ENCODE peak calls at places on chromosomes 7 and 10, in seven cellular contexts. Z is cardiac muscle cell, L is hepatocyte, P is stomach, D is body of pancreas, S is mesenchymal stem cell, W is small intestine. B is an unnamed sample. For H3K36me3 and H3K4me1, the result is how much of the 10 kb centered on the place peaks cover.

GRCh38 chr7:481219-481930 is 38.3 kb downstream of the PDGFA start:
- DNase-seq in Z (no peak), L (no peak), P (peak), D (peak), S (no peak), W (no peak), B (no peak)

GRCh38 chr7:107966701-107967100 is 36.3 kb downstream of the LAMB1 start:
- DNase-seq in Z (peak), L (peak), P (no peak), D (no peak), S (peak), W (no peak), B (no peak)

GRCh38 chr7:34675749-34676374 is 17.8 kb downstream of the NPSR1 start:
- DNase-seq in Z (peak), L (peak), P (no peak), D (peak), S (peak), W (no peak), B (no peak)

GRCh38 chr10:78432582-78432981 is 398.9 kb downstream of the RPS24 start:
- DNase-seq in Z (peak), L (no peak), P (no peak), D (peak), S (no peak), W (no peak), B (no peak)

GRCh38 chr10:32357056-32357735 is 10.2 kb upstream of the EPC1 start:
- DNase-seq in Z (no peak), L (no peak), P (no peak), D (no peak), S (no peak), W (no peak), B (no peak)

GRCh38 chr7:35039343-35039742 is 2.1 kb upstream of the DPY19L1 start:
- DNase-seq in Z (no peak), L (no peak), P (no peak), D (no peak), S (no peak), W (no peak), B (no peak)

GRCh38 chr7:2373646-2374045 is 19.0 kb downstream of the EIF3B start:
- DNase-seq in Z (no peak), L (no peak), P (no peak), D (no peak), S (no peak), W (no peak), B (no peak)

GRCh38 chr7:50621932-50622587 is 56.9 kb upstream of the DDC start:
- DNase-seq in Z (peak), L (no peak), P (no peak), D (no peak), S (peak), W (no peak), B (no peak)

GRCh38 chr7:46812047-46812672 is 769.8 kb downstream of the TNS3 start:
- DNase-seq in Z (peak), L (no peak), P (no peak), D (no peak), S (no peak), W (no peak), B (no peak)

GRCh38 chr7:103093429-103093828 is 18.5 kb downstream of the ARMC10 start:
- DNase-seq in Z (peak), L (no peak), P (no peak), D (no peak), S (no peak), W (no peak), B (no peak)

DNA sequence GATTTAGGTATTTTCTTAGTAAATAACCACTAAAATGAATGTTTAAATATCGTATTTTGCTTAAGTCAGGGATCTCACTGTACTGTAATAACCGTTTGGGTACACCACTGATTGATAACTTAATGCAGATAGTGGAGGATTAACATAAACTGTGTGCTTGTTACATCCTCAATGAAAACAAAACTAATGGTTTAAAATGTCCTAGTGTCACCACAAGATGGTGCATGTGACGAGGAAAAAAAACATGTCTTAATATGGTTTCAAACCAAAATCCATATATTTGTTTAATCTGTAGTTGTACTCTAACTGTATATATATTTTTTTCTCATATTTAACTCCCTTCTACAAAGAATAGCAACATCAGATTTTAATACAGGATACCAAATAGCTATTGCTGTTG is 19.2 kb downstream of the ARMC10 start:
- DNase-seq in Z (peak), L (no peak), P (no peak), D (no peak), S (no peak), W (peak), B (no peak)
- H3K27ac ChIP-seq in Z (peak), L (no peak), P (no peak), D (no peak), S (no peak), W (no peak), B (no peak)

GRCh38 chr7:71982847-71983246 is 429.3 kb downstream of the CALN1 start:
- DNase-seq in Z (no peak), L (no peak), P (no peak), D (no peak), S (no peak), W (no peak), B (no peak)
- H3K36me3 ChIP-seq in Z (under half), L (under half), P (under half), D (under half), S (under half), W (under half), B (under half)

GRCh38 chr7:139744768-139745250 is 33.0 kb downstream of the HIPK2 start:
- DNase-seq in Z (no peak), L (no peak), P (no peak), D (no peak), S (no peak), W (no peak), B (no peak)
- H3K4me1 ChIP-seq in Z (under half), L (under half), P (half or more), D (half or more), S (under half), W (under half), B (under half)

DNA sequence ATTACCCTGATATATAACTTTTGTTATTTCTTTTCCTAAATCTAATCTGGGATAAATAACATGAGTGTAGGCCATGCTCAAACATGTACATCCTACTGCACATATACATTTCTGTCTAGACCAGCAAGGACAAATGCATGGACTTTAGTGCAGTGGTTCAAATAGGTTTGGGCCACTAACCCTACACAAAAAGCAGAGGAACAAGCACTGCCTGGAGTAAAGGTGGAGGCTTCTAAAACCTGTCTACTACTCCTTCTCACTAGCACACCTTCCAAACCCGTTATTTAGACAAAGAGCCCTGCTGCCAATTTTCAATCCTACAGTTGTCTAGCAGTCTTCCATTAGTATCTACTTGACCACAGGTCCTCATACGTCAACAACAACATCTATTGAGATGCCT is 34.8 kb downstream of the SGCE start:
- DNase-seq in Z (no peak), L (no peak), P (no peak), D (no peak), S (no peak), W (no peak), B (no peak)
- H3K27ac ChIP-seq in Z (peak), L (peak), P (peak), D (peak), S (peak), W (no peak), B (no peak)

GRCh38 chr7:111556977-111557376 is 5.3 kb downstream of the IMMP2L start:
- DNase-seq in Z (no peak), L (no peak), P (no peak), D (no peak), S (no peak), W (no peak), B (no peak)

GRCh38 chr7:111558948-111559347 is 3.3 kb downstream of the IMMP2L start:
- DNase-seq in Z (no peak), L (no peak), P (no peak), D (no peak), S (no peak), W (no peak), B (no peak)

GRCh38 chr7:111559665-111560064 is 2.6 kb downstream of the IMMP2L start:
- DNase-seq in Z (no peak), L (no peak), P (no peak), D (no peak), S (no peak), W (no peak), B (no peak)

GRCh38 chr7:111554086-111554485 is 8.2 kb downstream of the IMMP2L start:
- DNase-seq in Z (no peak), L (no peak), P (no peak), D (no peak), S (no peak), W (no peak), B (no peak)
- H3K36me3 ChIP-seq in Z (under half), L (under half), P (half or more), D (under half), S (half or more), W (under half), B (under half)

DNA sequence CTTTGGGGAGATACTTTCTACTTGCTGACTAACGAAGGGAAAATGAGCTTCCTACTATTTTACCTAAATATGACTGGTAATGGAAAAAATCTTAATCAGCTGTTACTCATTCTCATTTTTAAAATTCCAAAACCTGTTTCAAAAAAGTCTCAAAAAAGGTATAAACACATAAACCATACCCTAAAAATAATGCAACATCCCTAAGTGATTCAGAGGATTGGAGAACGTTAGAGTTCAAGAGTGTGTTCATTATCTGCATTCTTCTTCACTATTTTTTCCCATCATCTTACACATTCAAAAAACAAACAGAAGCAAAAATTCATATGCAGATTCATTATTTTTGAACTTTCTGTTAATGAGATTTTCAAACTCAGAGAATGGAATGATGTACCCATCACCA is 150.4 kb upstream of the GNAI1 start:
- DNase-seq in Z (no peak), L (no peak), P (no peak), D (no peak), S (no peak), W (no peak), B (no peak)
- H3K4me1 ChIP-seq in Z (under half), L (under half), P (under half), D (under half), S (under half), W (under half), B (under half)

B was measured in effector memory CD4-positive, alpha-beta T cell.